ENCODE peak calls at places on chromosomes 11 and 22, in eight cellular contexts. H is body of pancreas, G is spleen, T is brain microvascular endothelial cell, E is heart left ventricle, K is AG09309, O is fibroblast of lung, F is fibroblast of mammary gland. W is an unnamed sample.

GRCh38 chr22:31637938-31638618 is 23.9 kb downstream of the PISD start:
- DNase-seq in H (no peak), G (peak), T (peak), E (peak), K (no peak), O (no peak), F (peak), W (peak)

GRCh38 chr11:73217131-73217809 is 811 bp upstream of the P2RY2 start:
- DNase-seq in H (peak), G (peak), T (no peak), E (peak), K (no peak), O (no peak), F (no peak), W (no peak)

GRCh38 chr22:23581252-23581634 is 1.2 kb upstream of the IGLL1 start:
- DNase-seq in H (no peak), G (no peak), T (no peak), E (no peak), K (no peak), O (no peak), F (no peak), W (no peak)

GRCh38 chr11:94706211-94706610 is 61.9 kb upstream of the AMOTL1 start:
- DNase-seq in H (peak), G (no peak), T (no peak), E (peak), K (no peak), O (no peak), F (peak), W (peak)

GRCh38 chr22:47299879-47300697 is 537.6 kb downstream of the TBC1D22A start:
- DNase-seq in H (no peak), G (no peak), T (no peak), E (no peak), K (no peak), O (no peak), F (no peak), W (no peak)

GRCh38 chr11:102345923-102346322 is 1.1 kb upstream of the BIRC2 start:
- DNase-seq in H (no peak), G (no peak), T (peak), E (no peak), K (no peak), O (peak), F (peak), W (peak)

GRCh38 chr11:117529767-117530166 is 202.1 kb downstream of the CEP164 start:
- DNase-seq in H (no peak), G (no peak), T (no peak), E (no peak), K (no peak), O (no peak), F (no peak), W (no peak)

GRCh38 chr22:43826142-43827093 is 14.3 kb upstream of the EFCAB6 start:
- DNase-seq in H (peak), G (no peak), T (peak), E (peak), K (peak), O (peak), F (peak), W (peak)

GRCh38 chr11:114175706-114176105 is 116.2 kb downstream of the ZBTB16 start:
- DNase-seq in H (no peak), G (no peak), T (no peak), E (no peak), K (no peak), O (no peak), F (no peak), W (no peak)

GRCh38 chr11:114291847-114292680 is 4.1 kb upstream of the NNMT start:
- DNase-seq in H (no peak), G (no peak), T (peak), E (no peak), K (no peak), O (peak), F (peak), W (peak)

GRCh38 chr22:29689872-29690213 is 30.0 kb upstream of the CABP7 start:
- DNase-seq in H (peak), G (peak), T (peak), E (peak), K (no peak), O (peak), F (peak), W (peak)

GRCh38 chr11:46669606-46670243 is 30.7 kb downstream of the ARHGAP1 start:
- DNase-seq in H (no peak), G (no peak), T (no peak), E (peak), K (no peak), O (no peak), F (no peak), W (no peak)

GRCh38 chr11:108880510-108880909 is 215.6 kb downstream of the DDX10 start:
- DNase-seq in H (no peak), G (no peak), T (no peak), E (no peak), K (no peak), O (no peak), F (no peak), W (no peak)

GRCh38 chr11:103013426-103013825 is 57.9 kb upstream of the MMP13 start:
- DNase-seq in H (no peak), G (no peak), T (no peak), E (no peak), K (no peak), O (peak), F (no peak), W (no peak)

GRCh38 chr11:131744847-131745246 is 374.4 kb downstream of the NTM start:
- DNase-seq in H (no peak), G (no peak), T (peak), E (no peak), K (no peak), O (peak), F (peak), W (peak)
- H3K4me3 ChIP-seq in H (no peak), G (no peak), T (peak), E (no peak), K (no peak), O (no peak), F (no peak), W (peak)

DNA sequence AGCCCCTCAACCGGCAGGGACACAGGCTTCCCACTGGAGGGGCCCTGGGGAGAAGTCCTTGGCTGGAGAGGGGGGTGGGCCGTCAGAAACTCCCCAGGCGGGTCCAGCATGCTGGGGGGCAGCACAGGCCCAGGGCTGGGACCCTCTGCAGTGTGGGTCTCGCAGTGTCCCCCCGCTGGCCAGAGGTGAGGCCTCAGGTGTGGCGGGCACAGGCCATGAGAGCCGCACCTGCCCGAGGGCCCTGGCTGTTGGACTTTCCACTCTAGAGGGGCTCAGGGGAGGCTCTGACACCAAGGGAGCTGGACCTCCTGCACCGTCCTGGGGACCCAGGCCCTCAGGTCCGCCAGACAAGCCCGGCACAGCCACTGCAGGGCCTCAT is 10.7 kb upstream of the PIM3 start:
- DNase-seq in H (no peak), G (no peak), T (no peak), E (no peak), K (no peak), O (no peak), F (no peak), W (no peak)
- TF ChIP-seq CTCF in H (no peak), G (no peak), T (no peak), E (no peak), K (no peak), O (no peak), F (no peak), W (no peak)

GRCh38 chr22:27046603-27047002 is 389.2 kb downstream of the MIAT start:
- DNase-seq in H (no peak), G (no peak), T (no peak), E (no peak), K (no peak), O (no peak), F (no peak), W (no peak)
- H3K4me3 ChIP-seq in H (no peak), G (no peak), T (no peak), E (no peak), K (no peak), O (no peak), F (no peak), W (no peak)

GRCh38 chr22:17782158-17782557 is 7.9 kb upstream of the BID start:
- DNase-seq in H (no peak), G (no peak), T (no peak), E (no peak), K (no peak), O (no peak), F (no peak), W (no peak)

GRCh38 chr22:17781319-17782031 is 7.2 kb upstream of the BID start:
- DNase-seq in H (peak), G (no peak), T (peak), E (no peak), K (peak), O (peak), F (peak), W (peak)

GRCh38 chr22:17780116-17780740 is 6.0 kb upstream of the BID start:
- DNase-seq in H (no peak), G (no peak), T (no peak), E (no peak), K (no peak), O (no peak), F (no peak), W (no peak)

GRCh38 chr22:17779286-17780115 is 5.2 kb upstream of the BID start:
- DNase-seq in H (no peak), G (peak), T (no peak), E (no peak), K (no peak), O (no peak), F (no peak), W (no peak)

GRCh38 chr22:17780741-17781318 is 6.6 kb upstream of the BID start:
- DNase-seq in H (no peak), G (no peak), T (no peak), E (no peak), K (no peak), O (no peak), F (no peak), W (no peak)
- TF ChIP-seq CTCF in H (no peak), G (no peak), T (no peak), E (no peak), K (no peak), O (no peak), F (no peak), W (no peak)

DNA sequence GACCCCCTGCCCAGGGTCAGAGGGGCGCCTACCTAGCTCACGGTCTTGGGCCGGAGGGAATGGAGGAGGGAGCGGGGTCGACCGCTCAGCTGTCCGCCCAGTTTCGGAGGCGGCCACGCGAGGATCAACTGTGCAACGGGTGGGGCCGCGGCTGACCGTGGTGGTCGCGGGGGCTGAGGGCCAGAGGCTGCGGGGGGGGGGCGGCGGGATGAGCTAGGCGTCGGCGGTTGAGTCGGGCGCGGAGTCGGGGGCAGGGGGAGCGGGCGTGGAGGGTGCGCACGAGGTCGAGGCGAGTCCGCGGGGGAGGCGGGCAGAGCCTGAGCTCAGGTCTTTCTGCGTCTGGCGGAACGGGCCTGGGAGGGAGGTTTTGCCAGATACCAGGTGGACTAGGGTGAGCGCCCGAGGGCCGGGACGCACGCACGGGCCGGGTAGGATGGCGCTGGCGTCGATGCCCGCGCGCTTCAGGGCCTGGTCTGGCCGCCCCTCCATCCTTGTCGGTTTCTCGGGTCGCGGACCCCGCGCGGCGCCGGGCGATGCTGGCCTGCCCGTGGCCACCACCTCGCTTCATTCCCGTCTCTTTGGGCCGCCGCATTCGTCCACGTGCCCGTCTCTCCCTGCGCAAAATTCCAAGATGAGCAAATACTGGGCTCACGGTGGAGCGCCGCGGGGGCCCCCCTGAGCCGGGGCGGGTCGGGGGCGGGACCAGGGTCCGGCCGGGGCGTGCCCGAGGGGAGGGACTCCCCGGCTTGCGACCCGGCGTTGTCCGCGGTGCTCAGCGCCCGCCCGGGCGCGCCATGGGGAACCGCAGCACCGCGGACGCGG is at the start of gene DRD4:
- DNase-seq in H (no peak), G (no peak), T (no peak), E (no peak), K (no peak), O (no peak), F (no peak), W (peak)
- H3K4me3 ChIP-seq in H (no peak), G (peak), T (no peak), E (no peak), K (peak), O (no peak), F (no peak), W (peak)

GRCh38 chr11:44426119-44426518 is 116.2 kb upstream of the ALX4 start:
- DNase-seq in H (no peak), G (no peak), T (no peak), E (no peak), K (no peak), O (no peak), F (no peak), W (no peak)

GRCh38 chr11:44424841-44425240 is 114.9 kb upstream of the ALX4 start:
- DNase-seq in H (no peak), G (no peak), T (no peak), E (no peak), K (no peak), O (no peak), F (no peak), W (no peak)

GRCh38 chr11:44426958-44427357 is 117.0 kb upstream of the ALX4 start:
- DNase-seq in H (no peak), G (no peak), T (no peak), E (no peak), K (no peak), O (no peak), F (no peak), W (no peak)

GRCh38 chr11:44430140-44430539 is 120.2 kb upstream of the ALX4 start:
- DNase-seq in H (no peak), G (no peak), T (no peak), E (no peak), K (no peak), O (no peak), F (no peak), W (no peak)

DNA sequence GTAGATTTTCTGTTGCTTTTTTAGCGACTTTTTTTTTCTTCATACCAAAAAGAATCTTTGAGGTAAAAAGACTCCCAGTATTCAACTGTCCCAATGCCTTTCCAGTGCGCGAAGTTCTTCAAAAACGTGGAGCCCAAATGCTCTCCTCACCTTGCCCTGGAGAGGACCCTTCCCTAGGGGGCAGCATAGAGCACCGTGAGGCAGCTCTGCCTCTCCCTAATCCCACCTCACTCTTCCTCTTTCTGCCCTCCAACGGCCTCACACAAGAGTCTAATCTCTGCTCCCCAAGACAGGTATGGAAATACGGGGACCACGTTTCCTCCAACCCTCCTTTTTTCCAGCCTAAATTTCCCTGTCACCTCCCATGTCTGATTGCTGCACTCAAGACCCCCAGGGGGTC is 117.5 kb upstream of the ALX4 start:
- DNase-seq in H (no peak), G (no peak), T (no peak), E (no peak), K (no peak), O (no peak), F (no peak), W (no peak)
- TF ChIP-seq CTCF in H (no peak), G (no peak), T (peak), E (peak), K (peak), O (peak), F (peak), W (no peak)